ENCODE peak calls at places on chromosomes 1 and 21, in eight cellular contexts. S, M, R, X, Y, I, Q and J are unnamed samples.

GRCh38 chr1:58782308-58783089 is 1.3 kb downstream of the JUN start:
- DNase-seq in S (peak), M (peak), R (peak), X (no peak), Y (peak), I (no peak), Q (peak), J (peak)

GRCh38 chr1:99771522-99771921 is 5.1 kb upstream of the FRRS1 start:
- DNase-seq in S (no peak), M (no peak), R (no peak), X (no peak), Y (no peak), I (no peak), Q (no peak), J (no peak)

GRCh38 chr1:9016455-9016854 is 9.8 kb downstream of the SLC2A7 start:
- DNase-seq in S (no peak), M (no peak), R (no peak), X (no peak), Y (no peak), I (no peak), Q (no peak), J (no peak)

GRCh38 chr21:14773777-14774345 is 227.7 kb upstream of the SAMSN1 start:
- DNase-seq in S (peak), M (peak), R (no peak), X (no peak), Y (no peak), I (no peak), Q (peak), J (peak)

GRCh38 chr21:45615145-45615711 is 28.3 kb upstream of the PCBP3 start:
- DNase-seq in S (no peak), M (no peak), R (no peak), X (no peak), Y (no peak), I (no peak), Q (no peak), J (no peak)

GRCh38 chr1:234921266-234922062 is 207.2 kb downstream of the TOMM20 start:
- DNase-seq in S (peak), M (no peak), R (peak), X (no peak), Y (no peak), I (no peak), Q (peak), J (no peak)

GRCh38 chr1:206067486-206068302 is 14.7 kb downstream of the RHEX start:
- DNase-seq in S (no peak), M (no peak), R (no peak), X (no peak), Y (no peak), I (no peak), Q (no peak), J (no peak)

GRCh38 chr1:155979525-155980343 is 1.4 kb upstream of the ARHGEF2 start:
- DNase-seq in S (no peak), M (no peak), R (peak), X (no peak), Y (no peak), I (no peak), Q (no peak), J (no peak)

GRCh38 chr1:40625476-40626382 is 39.8 kb downstream of the RIMS3 start:
- DNase-seq in S (no peak), M (no peak), R (peak), X (no peak), Y (no peak), I (no peak), Q (no peak), J (no peak)

GRCh38 chr1:204067935-204068334 is 5.0 kb upstream of the SOX13 start:
- DNase-seq in S (no peak), M (no peak), R (no peak), X (no peak), Y (no peak), I (no peak), Q (no peak), J (no peak)

GRCh38 chr1:44276006-44276405 is 62.7 kb downstream of the DMAP1 start:
- DNase-seq in S (no peak), M (no peak), R (peak), X (no peak), Y (no peak), I (no peak), Q (no peak), J (no peak)

GRCh38 chr1:25661043-25661807 is 44.6 kb downstream of the MAN1C1 start:
- DNase-seq in S (no peak), M (no peak), R (no peak), X (no peak), Y (no peak), I (no peak), Q (no peak), J (no peak)

GRCh38 chr1:63772876-63773275 is 941 bp upstream of the ROR1 start:
- DNase-seq in S (no peak), M (no peak), R (no peak), X (no peak), Y (no peak), I (no peak), Q (no peak), J (no peak)

GRCh38 chr1:43229831-43230780 is 39.7 kb upstream of the TMEM125 start:
- DNase-seq in S (no peak), M (no peak), R (no peak), X (no peak), Y (no peak), I (no peak), Q (no peak), J (no peak)

GRCh38 chr1:107670397-107670796 is 294.6 kb downstream of the VAV3 start:
- DNase-seq in S (no peak), M (no peak), R (no peak), X (no peak), Y (no peak), I (no peak), Q (no peak), J (no peak)

GRCh38 chr1:203311368-203312301 is 6.3 kb downstream of the BTG2 start:
- DNase-seq in S (no peak), M (no peak), R (no peak), X (no peak), Y (no peak), I (no peak), Q (no peak), J (no peak)

GRCh38 chr1:22454476-22455056 is 2.9 kb downstream of the ZBTB40 start:
- DNase-seq in S (peak), M (no peak), R (no peak), X (no peak), Y (no peak), I (no peak), Q (no peak), J (no peak)

GRCh38 chr1:192474080-192474683 is 101.4 kb upstream of the RGS1 start:
- DNase-seq in S (no peak), M (no peak), R (peak), X (no peak), Y (no peak), I (no peak), Q (no peak), J (no peak)

GRCh38 chr21:34611528-34611927 is 3.4 kb downstream of the RCAN1 start:
- DNase-seq in S (no peak), M (no peak), R (no peak), X (no peak), Y (no peak), I (no peak), Q (no peak), J (no peak)

GRCh38 chr1:7046891-7047290 is 261.6 kb downstream of the CAMTA1 start:
- DNase-seq in S (no peak), M (no peak), R (no peak), X (no peak), Y (no peak), I (no peak), Q (no peak), J (no peak)

GRCh38 chr1:42359466-42359865 is 21.1 kb upstream of the RIMKLA start:
- DNase-seq in S (no peak), M (no peak), R (no peak), X (no peak), Y (no peak), I (no peak), Q (no peak), J (no peak)

GRCh38 chr1:210723646-210724045 is 394.9 kb downstream of the HHAT start:
- DNase-seq in S (no peak), M (no peak), R (no peak), X (no peak), Y (no peak), I (no peak), Q (no peak), J (no peak)

GRCh38 chr1:246724001-246724724 is at the start of gene SCCPDH:
- DNase-seq in S (peak), M (peak), R (peak), X (no peak), Y (peak), I (no peak), Q (peak), J (peak)

GRCh38 chr1:167479331-167479979 is 38.9 kb downstream of the CD247 start:
- DNase-seq in S (no peak), M (no peak), R (no peak), X (no peak), Y (no peak), I (no peak), Q (no peak), J (no peak)

GRCh38 chr1:16371725-16372124 is 4.7 kb downstream of the SZRD1 start:
- DNase-seq in S (no peak), M (no peak), R (peak), X (no peak), Y (no peak), I (no peak), Q (no peak), J (no peak)

GRCh38 chr1:94925561-94926364 is 1.1 kb downstream of the CNN3 start:
- DNase-seq in S (peak), M (peak), R (peak), X (no peak), Y (peak), I (peak), Q (peak), J (peak)

GRCh38 chr1:115088871-115089442 is 346 bp downstream of the TSPAN2 start:
- DNase-seq in S (no peak), M (no peak), R (no peak), X (no peak), Y (no peak), I (no peak), Q (no peak), J (no peak)
- H3K4me3 ChIP-seq in S (peak), M (peak), R (peak), X (peak), Y (peak), I (peak), Q (peak), J (peak)

GRCh38 chr1:66929289-66929688 is 4.5 kb downstream of the MIER1 start:
- DNase-seq in S (no peak), M (no peak), R (no peak), X (no peak), Y (no peak), I (no peak), Q (no peak), J (no peak)

GRCh38 chr1:66931548-66932124 is 6.8 kb downstream of the MIER1 start:
- DNase-seq in S (no peak), M (no peak), R (no peak), X (no peak), Y (no peak), I (no peak), Q (no peak), J (no peak)

GRCh38 chr1:66930823-66931174 is 6.0 kb downstream of the MIER1 start:
- DNase-seq in S (no peak), M (no peak), R (no peak), X (no peak), Y (no peak), I (no peak), Q (no peak), J (no peak)

GRCh38 chr1:66929691-66929998 is 4.9 kb downstream of the MIER1 start:
- DNase-seq in S (no peak), M (no peak), R (no peak), X (no peak), Y (no peak), I (no peak), Q (no peak), J (no peak)

GRCh38 chr1:66929999-66930822 is 5.4 kb downstream of the MIER1 start:
- DNase-seq in S (peak), M (peak), R (peak), X (peak), Y (peak), I (peak), Q (peak), J (peak)
- TF ChIP-seq CTCF in S (no peak), M (peak), R (no peak), X (peak), Y (no peak), I (peak), Q (peak), J (peak)

DNA sequence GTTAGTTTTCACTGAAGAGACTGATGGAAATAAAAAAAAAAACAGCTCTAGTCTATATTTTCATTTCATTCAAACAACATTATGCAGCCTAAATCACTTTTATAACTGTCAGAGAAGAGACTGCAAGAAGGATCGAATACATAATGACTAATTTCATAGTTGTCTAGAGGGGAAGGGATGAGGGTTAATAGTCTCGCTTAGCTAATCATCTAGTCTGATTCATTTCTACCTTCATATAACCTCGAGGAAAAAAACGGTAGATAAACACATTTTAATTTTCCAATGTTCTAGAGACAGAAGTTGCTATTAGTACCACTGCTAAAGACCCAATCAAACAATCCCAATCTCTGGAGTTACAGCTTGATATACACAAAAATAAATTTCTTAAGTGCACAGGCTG is 3.5 kb downstream of the FUBP1 start:
- DNase-seq in S (no peak), M (no peak), R (peak), X (no peak), Y (no peak), I (no peak), Q (no peak), J (no peak)
- H3K4me3 ChIP-seq in S (no peak), M (peak), R (peak), X (no peak), Y (no peak), I (peak), Q (peak), J (peak)

GRCh38 chr1:114286179-114286578 is 132.5 kb upstream of the SYT6 start:
- DNase-seq in S (no peak), M (no peak), R (peak), X (no peak), Y (no peak), I (no peak), Q (no peak), J (no peak)
- TF ChIP-seq CTCF in S (no peak), M (no peak), R (peak), X (peak), Y (no peak), I (no peak), Q (no peak), J (no peak)

DNA sequence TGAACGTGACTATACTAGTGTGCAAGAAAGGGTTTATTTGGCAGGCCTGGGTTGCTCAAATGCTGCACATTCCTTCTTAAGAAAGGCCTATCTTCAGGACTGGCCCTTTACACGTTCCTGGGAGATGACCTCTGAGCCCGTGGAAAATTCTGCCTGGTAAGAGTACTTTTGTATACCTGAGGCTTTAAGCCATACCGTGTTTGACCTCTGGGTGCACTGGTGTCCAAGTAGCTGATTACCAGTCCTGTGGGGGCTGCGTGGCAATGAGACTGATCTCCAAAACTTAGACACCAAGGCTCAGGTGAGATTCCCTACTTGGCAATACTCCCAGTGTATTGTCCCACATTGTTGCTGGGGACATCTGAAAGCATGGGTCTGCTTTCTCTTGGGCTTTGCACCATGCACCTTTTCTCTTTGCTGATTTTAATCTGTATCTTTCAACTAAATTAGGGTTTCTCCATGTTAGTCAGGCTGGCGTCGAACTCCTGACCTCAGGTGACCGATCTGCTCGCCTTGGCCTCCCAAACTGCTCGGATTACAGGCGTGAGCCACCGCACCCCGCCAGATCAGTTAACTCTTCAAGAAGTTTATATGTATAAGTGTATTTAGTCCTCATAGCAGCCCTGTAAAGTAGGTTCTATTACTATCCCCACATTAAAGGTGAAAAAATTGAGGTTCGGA is 44.5 kb downstream of the TRIM33 start:
- DNase-seq in S (no peak), M (no peak), R (no peak), X (no peak), Y (no peak), I (no peak), Q (no peak), J (no peak)
- H3K4me3 ChIP-seq in S (no peak), M (no peak), R (no peak), X (no peak), Y (no peak), I (no peak), Q (no peak), J (no peak)

DNA sequence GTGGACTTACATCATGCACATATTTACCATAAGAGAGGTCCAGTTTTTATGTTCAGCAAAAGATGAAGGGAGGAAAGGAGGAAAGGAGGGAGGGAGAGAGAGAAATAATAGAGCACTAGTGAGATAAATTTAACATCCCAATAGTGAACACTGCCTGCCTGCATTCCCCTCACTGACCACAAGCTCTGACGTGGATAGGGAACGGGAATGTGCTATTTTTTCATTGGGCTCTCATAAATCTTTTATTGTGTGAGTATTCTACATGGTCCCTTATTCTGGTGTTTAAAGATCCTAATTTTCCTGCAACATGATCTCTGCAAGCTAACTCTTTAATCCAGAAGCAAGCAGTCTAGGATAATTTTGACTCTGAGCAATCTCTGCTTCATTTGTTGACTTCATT is 82.2 kb downstream of the TTC3 start:
- DNase-seq in S (no peak), M (no peak), R (peak), X (peak), Y (no peak), I (no peak), Q (no peak), J (no peak)
- TF ChIP-seq CTCF in S (no peak), M (no peak), R (no peak), X (no peak), Y (no peak), I (no peak), Q (no peak), J (no peak)

GRCh38 chr1:172536256-172536655 is 3.3 kb downstream of the SUCO start:
- DNase-seq in S (no peak), M (no peak), R (no peak), X (no peak), Y (no peak), I (no peak), Q (no peak), J (no peak)
- H3K4me3 ChIP-seq in S (peak), M (no peak), R (no peak), X (no peak), Y (no peak), I (no peak), Q (no peak), J (no peak)

GRCh38 chr1:31714442-31715096 is 10.8 kb upstream of the COL16A1 start:
- DNase-seq in S (peak), M (peak), R (peak), X (no peak), Y (peak), I (no peak), Q (peak), J (peak)
- TF ChIP-seq CTCF in S (no peak), M (peak), R (peak), X (peak), Y (no peak), I (peak), Q (peak), J (peak)

DNA sequence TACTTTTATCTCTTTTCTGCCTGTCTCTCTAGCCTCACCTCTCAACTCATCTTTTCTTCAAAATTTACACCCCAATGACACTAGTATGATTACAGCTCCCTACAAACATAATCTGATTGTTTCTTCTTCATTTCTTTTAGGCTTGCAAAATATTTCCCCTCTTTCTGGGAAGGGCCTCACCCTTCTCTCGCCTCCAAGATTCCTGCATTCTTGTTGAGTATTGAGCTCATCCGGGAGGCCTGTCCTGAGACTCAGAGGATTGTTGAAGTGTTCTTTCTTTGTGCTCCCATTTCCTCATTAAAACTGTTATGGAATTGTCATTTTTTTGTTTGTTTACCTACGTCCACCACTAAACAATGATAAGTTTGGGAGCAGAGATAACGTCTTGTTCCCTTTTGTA is 99.1 kb upstream of the CHRM3 start:
- DNase-seq in S (no peak), M (no peak), R (no peak), X (no peak), Y (no peak), I (no peak), Q (no peak), J (no peak)
- H3K4me3 ChIP-seq in S (no peak), M (no peak), R (no peak), X (no peak), Y (no peak), I (no peak), Q (no peak), J (no peak)

DNA sequence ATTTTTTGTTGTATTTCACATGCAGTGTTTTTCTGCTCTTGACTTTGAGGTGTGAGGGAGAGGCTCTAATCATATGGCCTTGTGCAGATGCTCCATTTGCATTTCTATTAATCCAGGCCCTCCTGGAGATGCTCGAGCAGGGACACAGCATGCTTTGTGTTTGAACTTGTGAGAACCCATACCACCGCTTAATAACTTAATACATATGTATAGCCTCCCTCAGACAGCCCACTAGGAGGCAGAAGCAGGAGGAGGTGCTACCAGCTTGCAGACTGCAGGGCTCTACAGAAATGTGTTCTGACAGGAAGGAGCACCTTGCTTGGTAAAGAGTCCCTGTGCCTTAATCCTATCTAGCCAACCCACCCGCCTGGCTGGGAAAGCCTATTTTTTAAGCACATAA is 155.2 kb downstream of the BARHL2 start:
- DNase-seq in S (no peak), M (no peak), R (no peak), X (no peak), Y (no peak), I (no peak), Q (no peak), J (no peak)
- TF ChIP-seq CTCF in S (no peak), M (no peak), R (no peak), X (no peak), Y (no peak), I (no peak), Q (no peak), J (no peak)